ENCODE peak calls at places on chromosomes 7 and 10, in six cellular contexts. Y, V, C, A, J and P are unnamed samples.

GRCh38 chr7:33933611-33934281 is 28.4 kb downstream of the BMPER start:
- DNase-seq in Y (no peak), V (no peak), C (peak), A (no peak), J (peak), P (peak)

GRCh38 chr10:3090914-3091313 is 23.6 kb downstream of the PFKP start:
- DNase-seq in Y (peak), V (peak), C (peak), A (peak), J (peak), P (no peak)

GRCh38 chr10:22427890-22428571 is 82.7 kb downstream of the SPAG6 start:
- DNase-seq in Y (no peak), V (no peak), C (peak), A (no peak), J (peak), P (peak)

GRCh38 chr10:30413996-30414576 is 19.9 kb upstream of the MAP3K8 start:
- DNase-seq in Y (no peak), V (no peak), C (peak), A (no peak), J (peak), P (no peak)

GRCh38 chr10:67306588-67307205 is 380.9 kb downstream of the LRRTM3 start:
- DNase-seq in Y (no peak), V (no peak), C (peak), A (no peak), J (peak), P (no peak)

GRCh38 chr7:28236560-28236959 is 56.0 kb upstream of the JAZF1 start:
- DNase-seq in Y (no peak), V (no peak), C (no peak), A (no peak), J (no peak), P (no peak)

GRCh38 chr7:44194069-44194468 is 4.8 kb upstream of the GCK start:
- DNase-seq in Y (no peak), V (no peak), C (peak), A (no peak), J (no peak), P (no peak)

GRCh38 chr7:144164784-144165183 is 18.5 kb upstream of the CTAGE4 start:
- DNase-seq in Y (no peak), V (no peak), C (no peak), A (no peak), J (no peak), P (no peak)

GRCh38 chr10:26805567-26806245 is 55.1 kb downstream of the ABI1 start:
- DNase-seq in Y (no peak), V (no peak), C (peak), A (no peak), J (peak), P (no peak)

GRCh38 chr7:135414850-135415439 is 95.0 kb downstream of the CNOT4 start:
- DNase-seq in Y (no peak), V (no peak), C (peak), A (no peak), J (peak), P (peak)

GRCh38 chr10:28939352-28940157 is 262.2 kb downstream of the BAMBI start:
- DNase-seq in Y (peak), V (peak), C (peak), A (peak), J (peak), P (no peak)
- H3K4me3 ChIP-seq in Y (peak), V (peak), C (peak), A (no peak), J (no peak), P (no peak)

DNA sequence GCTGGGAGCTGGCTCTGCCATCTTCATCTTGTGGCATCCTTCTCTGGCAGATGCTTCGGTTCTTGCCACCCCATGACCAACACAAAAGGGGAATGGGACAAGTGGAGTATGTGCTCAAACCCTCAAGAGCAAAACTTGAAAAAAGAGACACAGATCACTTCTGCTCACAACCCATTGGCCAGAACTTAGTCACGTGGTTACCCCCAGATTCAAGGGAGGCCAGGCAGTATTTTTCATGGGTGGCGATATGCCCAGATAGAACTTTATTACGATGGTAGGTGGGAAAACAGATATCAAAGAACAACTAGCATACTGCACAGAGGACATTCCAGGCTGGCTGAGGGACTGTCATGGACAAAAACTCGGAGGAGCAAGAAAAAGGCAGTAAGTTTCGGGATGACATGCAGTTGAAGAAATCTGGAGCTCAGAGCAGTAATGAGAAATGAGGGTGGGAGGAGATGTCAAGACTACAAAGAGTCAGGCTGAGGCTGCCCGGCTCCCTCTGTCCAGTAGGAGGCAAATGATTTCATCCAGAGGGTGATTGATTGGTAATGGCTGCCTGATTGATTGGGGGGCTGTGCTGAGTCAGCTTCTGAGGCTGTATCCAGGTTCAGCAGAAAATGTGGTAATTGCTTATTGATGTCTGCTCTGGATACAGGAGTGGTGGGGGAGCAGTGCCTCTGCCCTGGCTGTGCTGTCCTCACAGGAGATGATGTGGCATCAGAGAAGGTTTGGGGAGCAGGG is 25.3 kb downstream of the COL13A1 start:
- DNase-seq in Y (no peak), V (no peak), C (no peak), A (no peak), J (no peak), P (no peak)
- TF ChIP-seq CTCF in Y (no peak), V (no peak), C (peak), A (no peak), J (peak), P (peak)

DNA sequence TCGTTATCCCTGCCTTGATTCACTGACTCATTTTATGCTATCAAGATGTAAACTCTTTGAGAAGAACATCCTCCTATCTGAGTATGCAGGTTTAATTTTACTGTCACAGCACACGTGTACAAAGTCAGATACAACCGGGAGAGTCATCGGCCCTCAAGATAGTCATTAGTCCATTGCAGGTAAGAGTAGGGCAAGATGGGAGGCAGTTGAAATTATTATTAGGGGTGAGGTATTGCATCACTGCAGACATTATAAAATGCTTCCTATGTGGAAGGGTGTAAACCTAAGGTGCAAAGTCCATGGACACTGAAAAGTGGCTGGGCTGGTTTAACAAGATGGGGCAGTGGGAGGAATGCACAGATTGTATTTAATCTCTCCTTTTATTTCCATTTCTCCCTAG is 113.7 kb downstream of the ARL4A start:
- DNase-seq in Y (no peak), V (no peak), C (no peak), A (no peak), J (no peak), P (no peak)
- H3K4me3 ChIP-seq in Y (no peak), V (no peak), C (no peak), A (no peak), J (no peak), P (no peak)

GRCh38 chr7:140674899-140675701 is 2.4 kb downstream of the ADCK2 start:
- DNase-seq in Y (no peak), V (no peak), C (peak), A (peak), J (peak), P (peak)
- TF ChIP-seq CTCF in Y (no peak), V (peak), C (peak), A (no peak), J (peak), P (peak)

GRCh38 chr7:12590559-12590958 is 20.0 kb downstream of the SCIN start:
- DNase-seq in Y (no peak), V (no peak), C (no peak), A (no peak), J (no peak), P (no peak)
- H3K4me3 ChIP-seq in Y (no peak), V (no peak), C (no peak), A (no peak), J (no peak), P (no peak)

GRCh38 chr10:24311888-24312287 is 103.0 kb downstream of the KIAA1217 start:
- DNase-seq in Y (no peak), V (no peak), C (no peak), A (no peak), J (no peak), P (no peak)

GRCh38 chr10:24310104-24310503 is 101.2 kb downstream of the KIAA1217 start:
- DNase-seq in Y (no peak), V (no peak), C (no peak), A (no peak), J (no peak), P (no peak)

GRCh38 chr10:24318517-24318916 is 109.6 kb downstream of the KIAA1217 start:
- DNase-seq in Y (no peak), V (no peak), C (no peak), A (no peak), J (no peak), P (peak)

GRCh38 chr10:24315211-24315610 is 106.3 kb downstream of the KIAA1217 start:
- DNase-seq in Y (no peak), V (no peak), C (no peak), A (no peak), J (no peak), P (no peak)

DNA sequence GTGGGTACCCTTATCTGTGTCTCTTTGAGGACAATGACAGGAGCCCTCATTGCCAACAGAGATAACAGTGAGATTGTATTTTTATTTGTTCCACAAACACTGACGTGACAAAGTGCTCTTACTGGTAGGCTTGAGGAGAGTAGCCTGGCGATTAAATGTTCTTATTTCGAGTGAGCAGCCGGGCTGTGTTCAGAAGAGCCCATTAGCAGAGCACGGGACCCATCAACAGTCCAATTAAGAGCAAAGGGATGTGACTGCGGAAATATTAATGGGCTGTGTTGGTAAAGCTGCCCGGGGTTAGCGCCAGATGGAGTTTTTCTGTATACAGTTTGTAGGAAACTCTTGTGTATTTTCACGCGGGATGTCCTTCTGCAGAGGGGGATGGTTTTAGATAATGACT is 104.3 kb downstream of the KIAA1217 start:
- DNase-seq in Y (no peak), V (no peak), C (no peak), A (no peak), J (no peak), P (no peak)
- TF ChIP-seq CTCF in Y (no peak), V (no peak), C (no peak), A (no peak), J (no peak), P (no peak)